ENCODE peak calls at places on chromosomes 5 and 9, in six cellular contexts. One of them, this sample, is unnamed.
A peak's percentile ranks its signal among the peaks of the same experiment; 100 is the strongest.

GRCh38 chr5:137370096-137370495 is 129.0 kb downstream of the SPOCK1 start:
- DNase-seq in transverse colon: no peak
- DNase-seq in OCI-LY7: no peak
- DNase-seq in heart right ventricle: no peak
- DNase-seq in aorta: no peak
- DNase-seq in Peyer's patch: no peak
- DNase-seq in this sample: no peak

GRCh38 chr9:129185991-129186390 is 7.9 kb upstream of the IER5L start:
- DNase-seq in transverse colon: no peak
- DNase-seq in OCI-LY7: no peak
- DNase-seq in heart right ventricle: no peak
- DNase-seq in aorta: no peak
- DNase-seq in Peyer's patch: no peak
- DNase-seq in this sample: no peak

GRCh38 chr9:102398205-102398604 is 596.9 kb upstream of the CYLC2 start:
- DNase-seq in transverse colon: no peak
- DNase-seq in OCI-LY7: no peak
- DNase-seq in heart right ventricle: no peak
- DNase-seq in aorta: no peak
- DNase-seq in Peyer's patch: no peak
- DNase-seq in this sample: no peak

GRCh38 chr9:82934949-82935348 is 128.0 kb downstream of the RASEF start:
- DNase-seq in transverse colon: no peak
- DNase-seq in OCI-LY7: no peak
- DNase-seq in heart right ventricle: no peak
- DNase-seq in aorta: no peak
- DNase-seq in Peyer's patch: no peak
- DNase-seq in this sample: no peak

GRCh38 chr9:91197232-91198181 is 164.2 kb downstream of the AUH start:
- DNase-seq in transverse colon: peak; percentile 85
- DNase-seq in OCI-LY7: no peak
- DNase-seq in heart right ventricle: peak; percentile 70
- DNase-seq in aorta: no peak
- DNase-seq in Peyer's patch: peak; percentile 72
- DNase-seq in this sample: no peak

GRCh38 chr9:93958875-93959682 is 3.9 kb upstream of the BARX1 start:
- DNase-seq in transverse colon: no peak
- DNase-seq in OCI-LY7: no peak
- DNase-seq in heart right ventricle: no peak
- DNase-seq in aorta: peak; percentile 78
- DNase-seq in Peyer's patch: no peak
- DNase-seq in this sample: no peak

GRCh38 chr5:5751987-5752386 is 329.5 kb downstream of the ICE1 start:
- DNase-seq in transverse colon: no peak
- DNase-seq in OCI-LY7: peak; percentile 20
- DNase-seq in heart right ventricle: no peak
- DNase-seq in aorta: no peak
- DNase-seq in Peyer's patch: no peak
- DNase-seq in this sample: no peak

GRCh38 chr9:116337015-116337414 is 183.4 kb downstream of the PAPPA start:
- DNase-seq in transverse colon: no peak
- DNase-seq in OCI-LY7: no peak
- DNase-seq in heart right ventricle: no peak
- DNase-seq in aorta: no peak
- DNase-seq in Peyer's patch: no peak
- DNase-seq in this sample: no peak

GRCh38 chr5:308672-309271 is 12.7 kb upstream of the AHRR start:
- DNase-seq in transverse colon: no peak
- DNase-seq in OCI-LY7: no peak
- DNase-seq in heart right ventricle: no peak
- DNase-seq in aorta: peak; percentile 68
- DNase-seq in Peyer's patch: no peak
- DNase-seq in this sample: no peak

GRCh38 chr9:126721531-126722098 is 83.2 kb upstream of the ZBTB43 start:
- DNase-seq in transverse colon: no peak
- DNase-seq in OCI-LY7: peak; percentile 16
- DNase-seq in heart right ventricle: no peak
- DNase-seq in aorta: no peak
- DNase-seq in Peyer's patch: no peak
- DNase-seq in this sample: peak; percentile 84

GRCh38 chr5:96079075-96079474 is 117.4 kb upstream of the ELL2 start:
- DNase-seq in transverse colon: no peak
- DNase-seq in OCI-LY7: no peak
- DNase-seq in heart right ventricle: no peak
- DNase-seq in aorta: no peak
- DNase-seq in Peyer's patch: no peak
- DNase-seq in this sample: no peak

GRCh38 chr5:128338649-128339048 is 199.4 kb downstream of the FBN2 start:
- DNase-seq in transverse colon: no peak
- DNase-seq in OCI-LY7: no peak
- DNase-seq in heart right ventricle: peak; percentile 29
- DNase-seq in aorta: no peak
- DNase-seq in Peyer's patch: no peak
- DNase-seq in this sample: no peak

GRCh38 chr9:134338394-134339182 is 12.3 kb downstream of the RXRA start:
- DNase-seq in transverse colon: no peak
- DNase-seq in OCI-LY7: no peak
- DNase-seq in heart right ventricle: no peak
- DNase-seq in aorta: no peak
- DNase-seq in Peyer's patch: no peak
- DNase-seq in this sample: no peak

GRCh38 chr9:91664669-91665068 is 241.0 kb upstream of the NFIL3 start:
- DNase-seq in transverse colon: no peak
- DNase-seq in OCI-LY7: no peak
- DNase-seq in heart right ventricle: no peak
- DNase-seq in aorta: no peak
- DNase-seq in Peyer's patch: no peak
- DNase-seq in this sample: no peak

GRCh38 chr5:14721990-14722656 is 57.6 kb downstream of the OTULIN start:
- DNase-seq in transverse colon: no peak
- DNase-seq in OCI-LY7: no peak
- DNase-seq in heart right ventricle: no peak
- DNase-seq in aorta: no peak
- DNase-seq in Peyer's patch: no peak
- DNase-seq in this sample: no peak

GRCh38 chr9:101028346-101029299 is at the start of gene PLPPR1:
- DNase-seq in transverse colon: peak; percentile 54
- DNase-seq in OCI-LY7: no peak
- DNase-seq in heart right ventricle: no peak
- DNase-seq in aorta: peak; percentile 73
- DNase-seq in Peyer's patch: peak; percentile 61
- DNase-seq in this sample: peak; percentile 66

GRCh38 chr9:95010431-95010838 is 283.9 kb downstream of the AOPEP start:
- DNase-seq in transverse colon: no peak
- DNase-seq in OCI-LY7: no peak
- DNase-seq in heart right ventricle: no peak
- DNase-seq in aorta: no peak
- DNase-seq in Peyer's patch: no peak
- DNase-seq in this sample: no peak

GRCh38 chr9:120852240-120853018 is 9.7 kb upstream of the PSMD5 start:
- DNase-seq in transverse colon: no peak
- DNase-seq in OCI-LY7: no peak
- DNase-seq in heart right ventricle: no peak
- DNase-seq in aorta: no peak
- DNase-seq in Peyer's patch: no peak
- DNase-seq in this sample: no peak

GRCh38 chr5:108379722-108380530 is 2.0 kb downstream of the FBXL17 start:
- DNase-seq in transverse colon: no peak
- DNase-seq in OCI-LY7: peak; percentile 21
- DNase-seq in heart right ventricle: no peak
- DNase-seq in aorta: no peak
- DNase-seq in Peyer's patch: no peak
- DNase-seq in this sample: no peak

GRCh38 chr5:139848508-139849100 is 53.0 kb downstream of the PSD2 start:
- DNase-seq in transverse colon: no peak
- DNase-seq in OCI-LY7: no peak
- DNase-seq in heart right ventricle: peak; percentile 17
- DNase-seq in aorta: peak; percentile 84
- DNase-seq in Peyer's patch: peak; percentile 54
- DNase-seq in this sample: peak; percentile 89

GRCh38 chr5:113381015-113381326 is 53.8 kb downstream of the TSSK1B start:
- DNase-seq in transverse colon: no peak
- DNase-seq in OCI-LY7: no peak
- DNase-seq in heart right ventricle: no peak
- DNase-seq in aorta: no peak
- DNase-seq in Peyer's patch: no peak
- DNase-seq in this sample: no peak

GRCh38 chr9:17462869-17463464 is 115.9 kb upstream of the SH3GL2 start:
- DNase-seq in transverse colon: peak; percentile 14
- DNase-seq in OCI-LY7: peak; percentile 55
- DNase-seq in heart right ventricle: peak; percentile 27
- DNase-seq in aorta: no peak
- DNase-seq in Peyer's patch: no peak
- DNase-seq in this sample: no peak

GRCh38 chr5:75510417-75510835 is 1.0 kb downstream of the CERT1 start:
- DNase-seq in transverse colon: peak; percentile 43
- DNase-seq in OCI-LY7: peak; percentile 35
- DNase-seq in heart right ventricle: no peak
- DNase-seq in aorta: no peak
- DNase-seq in Peyer's patch: no peak
- DNase-seq in this sample: no peak

GRCh38 chr5:85709728-85710127 is 908.0 kb upstream of the COX7C start:
- DNase-seq in transverse colon: no peak
- DNase-seq in OCI-LY7: no peak
- DNase-seq in heart right ventricle: no peak
- DNase-seq in aorta: no peak
- DNase-seq in Peyer's patch: no peak
- DNase-seq in this sample: no peak

GRCh38 chr5:109281136-109281690 is 128.6 kb downstream of the PJA2 start:
- DNase-seq in transverse colon: peak; percentile 16
- DNase-seq in OCI-LY7: no peak
- DNase-seq in heart right ventricle: no peak
- DNase-seq in aorta: no peak
- DNase-seq in Peyer's patch: no peak
- DNase-seq in this sample: no peak

GRCh38 chr5:157961828-157962390 is 103.0 kb upstream of the CLINT1 start:
- DNase-seq in transverse colon: no peak
- DNase-seq in OCI-LY7: no peak
- DNase-seq in heart right ventricle: no peak
- DNase-seq in aorta: no peak
- DNase-seq in Peyer's patch: no peak
- DNase-seq in this sample: no peak

GRCh38 chr9:137785704-137786161 is 91.8 kb upstream of the CACNA1B start:
- DNase-seq in transverse colon: no peak
- DNase-seq in OCI-LY7: no peak
- DNase-seq in heart right ventricle: no peak
- DNase-seq in aorta: no peak
- DNase-seq in Peyer's patch: no peak
- DNase-seq in this sample: peak; percentile 39

GRCh38 chr5:89095341-89095740 is 212.4 kb upstream of the MEF2C start:
- DNase-seq in transverse colon: no peak
- DNase-seq in OCI-LY7: no peak
- DNase-seq in heart right ventricle: no peak
- DNase-seq in aorta: no peak
- DNase-seq in Peyer's patch: no peak
- DNase-seq in this sample: no peak

GRCh38 chr5:59274130-59274529 is 619.4 kb downstream of the PDE4D start:
- DNase-seq in transverse colon: no peak
- DNase-seq in OCI-LY7: no peak
- DNase-seq in heart right ventricle: no peak
- DNase-seq in aorta: no peak
- DNase-seq in Peyer's patch: no peak
- DNase-seq in this sample: no peak
- H3K4me1 ChIP-seq in transverse colon: peaks cover 10% of the 10 kb centered on the region
- H3K4me1 ChIP-seq in OCI-LY7: no peaks in the 10 kb centered on the region
- H3K4me1 ChIP-seq in heart right ventricle: no peaks in the 10 kb centered on the region
- H3K4me1 ChIP-seq in aorta: no peaks in the 10 kb centered on the region
- H3K4me1 ChIP-seq in Peyer's patch: no peaks in the 10 kb centered on the region
- H3K4me1 ChIP-seq in this sample: peaks cover 24% of the 10 kb centered on the region

GRCh38 chr5:178430187-178431062 is 159.8 kb downstream of the COL23A1 start:
- DNase-seq in transverse colon: no peak
- DNase-seq in OCI-LY7: no peak
- DNase-seq in heart right ventricle: no peak
- DNase-seq in aorta: peak; percentile 12
- DNase-seq in Peyer's patch: no peak
- DNase-seq in this sample: no peak

GRCh38 chr5:178429541-178430186 is 160.5 kb downstream of the COL23A1 start:
- DNase-seq in transverse colon: no peak
- DNase-seq in OCI-LY7: no peak
- DNase-seq in heart right ventricle: no peak
- DNase-seq in aorta: no peak
- DNase-seq in Peyer's patch: no peak
- DNase-seq in this sample: no peak

GRCh38 chr5:178432421-178433272 is 157.5 kb downstream of the COL23A1 start:
- DNase-seq in transverse colon: no peak
- DNase-seq in OCI-LY7: no peak
- DNase-seq in heart right ventricle: no peak
- DNase-seq in aorta: peak; percentile 11
- DNase-seq in Peyer's patch: no peak
- DNase-seq in this sample: peak; percentile 47

GRCh38 chr5:178431777-178432155 is 158.4 kb downstream of the COL23A1 start:
- DNase-seq in transverse colon: no peak
- DNase-seq in OCI-LY7: no peak
- DNase-seq in heart right ventricle: no peak
- DNase-seq in aorta: no peak
- DNase-seq in Peyer's patch: no peak
- DNase-seq in this sample: no peak

GRCh38 chr5:178431063-178431776 is 159.0 kb downstream of the COL23A1 start:
- DNase-seq in transverse colon: no peak
- DNase-seq in OCI-LY7: no peak
- DNase-seq in heart right ventricle: no peak
- DNase-seq in aorta: peak; percentile 23
- DNase-seq in Peyer's patch: no peak
- DNase-seq in this sample: no peak
- H3K27ac ChIP-seq in transverse colon: no peak overlapping the region
- H3K27ac ChIP-seq in OCI-LY7: no peak overlapping the region
- H3K27ac ChIP-seq in heart right ventricle: no peak overlapping the region
- H3K27ac ChIP-seq in aorta: no peak overlapping the region
- H3K27ac ChIP-seq in Peyer's patch: no peak overlapping the region
- H3K27ac ChIP-seq in this sample: no peak overlapping the region

GRCh38 chr5:59099270-59099994 is 516.6 kb downstream of the RAB3C start:
- DNase-seq in transverse colon: no peak
- DNase-seq in OCI-LY7: no peak
- DNase-seq in heart right ventricle: no peak
- DNase-seq in aorta: no peak
- DNase-seq in Peyer's patch: no peak
- DNase-seq in this sample: no peak
- H3K4me1 ChIP-seq in transverse colon: peaks cover 2% of the 10 kb centered on the region
- H3K4me1 ChIP-seq in OCI-LY7: no peaks in the 10 kb centered on the region
- H3K4me1 ChIP-seq in heart right ventricle: no peaks in the 10 kb centered on the region
- H3K4me1 ChIP-seq in aorta: no peaks in the 10 kb centered on the region
- H3K4me1 ChIP-seq in Peyer's patch: peaks cover 2% of the 10 kb centered on the region
- H3K4me1 ChIP-seq in this sample: no peaks in the 10 kb centered on the region

DNA sequence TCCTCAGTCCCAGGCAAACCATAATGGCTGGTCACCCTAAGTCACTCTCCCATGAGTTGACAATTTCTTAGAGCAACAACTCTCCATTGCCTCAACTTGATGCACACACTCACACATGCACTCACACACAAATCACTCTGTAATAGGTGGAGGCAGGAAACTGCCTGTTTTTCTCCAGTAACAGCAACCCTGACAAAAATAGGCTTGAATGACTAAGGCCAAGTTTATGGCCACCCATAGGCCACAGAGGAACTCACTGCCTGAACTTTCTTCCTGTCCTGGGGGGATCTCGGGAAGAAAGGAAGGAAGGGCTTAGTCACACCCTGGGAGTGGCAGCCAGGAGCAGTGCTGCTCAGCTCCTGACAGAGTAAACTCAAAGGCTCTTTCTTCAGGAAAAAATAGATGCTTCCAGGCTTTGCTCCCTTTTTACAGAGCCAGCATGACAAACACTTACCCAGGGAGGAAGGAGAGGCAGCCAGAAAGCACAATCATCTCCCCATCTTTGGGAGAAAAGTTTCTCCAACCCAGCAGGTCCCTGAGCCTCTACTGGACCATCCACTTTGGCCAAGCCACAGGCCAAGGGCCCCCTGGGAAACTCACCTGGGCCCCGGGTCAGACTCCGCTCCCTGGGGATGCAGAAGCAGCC is 368 bp downstream of the SH3TC2 start:
- DNase-seq in transverse colon: peak; percentile 45
- DNase-seq in OCI-LY7: no peak
- DNase-seq in heart right ventricle: peak; percentile 71
- DNase-seq in aorta: no peak
- DNase-seq in Peyer's patch: no peak
- DNase-seq in this sample: no peak
- H3K27ac ChIP-seq in transverse colon: peak overlapping the region; percentile 62
- H3K27ac ChIP-seq in OCI-LY7: no peak overlapping the region
- H3K27ac ChIP-seq in heart right ventricle: peak overlapping the region; percentile 89
- H3K27ac ChIP-seq in aorta: no peak overlapping the region
- H3K27ac ChIP-seq in Peyer's patch: peak overlapping the region; percentile 43
- H3K27ac ChIP-seq in this sample: peak overlapping the region; percentile 65